ENCODE peak calls at places on chromosomes 5 and 9, in seven cellular contexts. W is neural progenitor cell; H is stimulated activated naive B cell treated with anti-CD40 and anti-IgM and Interleukin-4, amounts not matched to agents 10 μg/mL and 1 μg/mL and 100 μg/mL, for 72 hours; C is GM23248; X is GM03348; Q is T-helper 2 cell; U is myocyte. S is an unnamed sample.

GRCh38 chr5:116923344-116923743 is 348.7 kb upstream of the SEMA6A start:
- DNase-seq in W (peak), H (no peak), C (no peak), X (no peak), Q (no peak), U (no peak), S (no peak)

GRCh38 chr9:137381501-137382443 is 41.2 kb downstream of the EXD3 start:
- DNase-seq in W (no peak), H (no peak), C (no peak), X (no peak), Q (no peak), U (no peak), S (no peak)

GRCh38 chr9:35711501-35712428 is 20.2 kb downstream of the TLN1 start:
- DNase-seq in W (no peak), H (no peak), C (no peak), X (no peak), Q (no peak), U (no peak), S (no peak)

GRCh38 chr5:105131045-105131444 is 1568.5 kb upstream of the NUDT12 start:
- DNase-seq in W (no peak), H (no peak), C (no peak), X (no peak), Q (no peak), U (no peak), S (no peak)

GRCh38 chr5:110040178-110040577 is 350.5 kb downstream of the MAN2A1 start:
- DNase-seq in W (no peak), H (no peak), C (no peak), X (no peak), Q (no peak), U (no peak), S (no peak)

GRCh38 chr5:122403256-122403655 is 91.2 kb downstream of the SNCAIP start:
- DNase-seq in W (no peak), H (no peak), C (no peak), X (no peak), Q (no peak), U (no peak), S (no peak)

GRCh38 chr5:66821626-66822429 is 225.6 kb downstream of the MAST4 start:
- DNase-seq in W (no peak), H (no peak), C (no peak), X (no peak), Q (no peak), U (no peak), S (no peak)

GRCh38 chr5:95759005-95759404 is 27.9 kb downstream of the RHOBTB3 start:
- DNase-seq in W (no peak), H (no peak), C (no peak), X (no peak), Q (no peak), U (no peak), S (no peak)

GRCh38 chr9:95105519-95106287 is 211.8 kb downstream of the FANCC start:
- DNase-seq in W (no peak), H (no peak), C (no peak), X (no peak), Q (no peak), U (no peak), S (no peak)

GRCh38 chr5:149745-150450 is 41.4 kb upstream of the LRRC14B start:
- DNase-seq in W (no peak), H (no peak), C (no peak), X (no peak), Q (no peak), U (no peak), S (no peak)

GRCh38 chr5:175383350-175383749 is 60.6 kb downstream of the DRD1 start:
- DNase-seq in W (no peak), H (no peak), C (no peak), X (no peak), Q (no peak), U (no peak), S (no peak)

GRCh38 chr5:34674226-34674625 is 18.1 kb downstream of the RAI14 start:
- DNase-seq in W (no peak), H (no peak), C (peak), X (peak), Q (no peak), U (peak), S (no peak)